ENCODE peak calls at places on chromosome 15, in nine cellular contexts. I, R, D, E, Z, X, J, B and T are unnamed samples.

GRCh38 chr15:68057089-68057488 is 3.0 kb downstream of the PIAS1 start:
- DNase-seq in I (no peak), R (no peak), D (no peak), E (no peak), Z (no peak), X (no peak), J (no peak), B (no peak), T (no peak)

GRCh38 chr15:75884041-75884440 is 19.6 kb upstream of the FBXO22 start:
- DNase-seq in I (no peak), R (no peak), D (no peak), E (no peak), Z (no peak), X (no peak), J (no peak), B (peak), T (peak)

GRCh38 chr15:61195116-61196002 is 33.7 kb downstream of the RORA start:
- DNase-seq in I (peak), R (no peak), D (no peak), E (peak), Z (no peak), X (peak), J (no peak), B (peak), T (peak)

GRCh38 chr15:70051948-70052633 is 45.6 kb downstream of the TLE3 start:
- DNase-seq in I (no peak), R (no peak), D (peak), E (no peak), Z (no peak), X (no peak), J (no peak), B (no peak), T (no peak)

GRCh38 chr15:26891448-26891881 is 24.6 kb downstream of the GABRA5 start:
- DNase-seq in I (peak), R (peak), D (no peak), E (peak), Z (no peak), X (peak), J (peak), B (peak), T (peak)

GRCh38 chr15:66287461-66288055 is 5.8 kb upstream of the DIS3L start:
- DNase-seq in I (no peak), R (no peak), D (no peak), E (no peak), Z (no peak), X (peak), J (no peak), B (peak), T (peak)

GRCh38 chr15:69225355-69226027 is 65.1 kb downstream of the GLCE start:
- DNase-seq in I (no peak), R (no peak), D (no peak), E (no peak), Z (no peak), X (peak), J (no peak), B (peak), T (peak)

GRCh38 chr15:45134682-45135604 is 5.1 kb downstream of the DUOX1 start:
- DNase-seq in I (peak), R (no peak), D (no peak), E (no peak), Z (no peak), X (no peak), J (peak), B (no peak), T (no peak)

GRCh38 chr15:74961616-74962015 is 5.0 kb upstream of the RPP25 start:
- DNase-seq in I (no peak), R (no peak), D (no peak), E (no peak), Z (no peak), X (no peak), J (no peak), B (no peak), T (no peak)

GRCh38 chr15:72318408-72318942 is 1.5 kb downstream of the CELF6 start:
- DNase-seq in I (no peak), R (no peak), D (no peak), E (no peak), Z (no peak), X (no peak), J (no peak), B (no peak), T (no peak)

GRCh38 chr15:64749999-64750657 is 25.3 kb downstream of the RBPMS2 start:
- DNase-seq in I (peak), R (peak), D (no peak), E (no peak), Z (no peak), X (no peak), J (no peak), B (peak), T (no peak)

GRCh38 chr15:63610209-63610841 is 13.1 kb downstream of the FBXL22 start:
- DNase-seq in I (peak), R (peak), D (no peak), E (peak), Z (peak), X (peak), J (peak), B (peak), T (peak)

GRCh38 chr15:40313531-40314398 is 6.0 kb upstream of the PLCB2 start:
- DNase-seq in I (peak), R (no peak), D (no peak), E (no peak), Z (no peak), X (peak), J (peak), B (no peak), T (no peak)

GRCh38 chr15:50880651-50881114 is 27.8 kb upstream of the AP4E1 start:
- DNase-seq in I (peak), R (no peak), D (no peak), E (no peak), Z (no peak), X (peak), J (no peak), B (peak), T (peak)

GRCh38 chr15:77369168-77369567 is 50.7 kb downstream of the PEAK1 start:
- DNase-seq in I (no peak), R (no peak), D (no peak), E (no peak), Z (no peak), X (no peak), J (no peak), B (peak), T (peak)

GRCh38 chr15:35450492-35450891 is 95.5 kb downstream of the DPH6 start:
- DNase-seq in I (no peak), R (no peak), D (no peak), E (no peak), Z (no peak), X (no peak), J (no peak), B (peak), T (peak)

GRCh38 chr15:35696767-35697231 is 150.8 kb upstream of the DPH6 start:
- DNase-seq in I (no peak), R (no peak), D (no peak), E (no peak), Z (no peak), X (no peak), J (no peak), B (peak), T (peak)

GRCh38 chr15:26082833-26083174 is 219.7 kb upstream of the ATP10A start:
- DNase-seq in I (no peak), R (no peak), D (no peak), E (no peak), Z (no peak), X (no peak), J (no peak), B (no peak), T (peak)

GRCh38 chr15:61827131-61827530 is 233.1 kb downstream of the VPS13C start:
- DNase-seq in I (no peak), R (no peak), D (no peak), E (no peak), Z (no peak), X (no peak), J (no peak), B (no peak), T (no peak)

GRCh38 chr15:40061212-40061901 is 22.4 kb upstream of the SRP14 start:
- DNase-seq in I (peak), R (no peak), D (no peak), E (no peak), Z (no peak), X (no peak), J (no peak), B (no peak), T (no peak)

GRCh38 chr15:69991493-69991892 is 106.2 kb downstream of the TLE3 start:
- DNase-seq in I (no peak), R (no peak), D (no peak), E (no peak), Z (no peak), X (no peak), J (no peak), B (no peak), T (no peak)

GRCh38 chr15:63109498-63110290 is 12.0 kb upstream of the LACTB start:
- DNase-seq in I (no peak), R (no peak), D (no peak), E (no peak), Z (no peak), X (no peak), J (no peak), B (peak), T (no peak)

GRCh38 chr15:63288778-63289378 is 11.5 kb downstream of the APH1B start:
- DNase-seq in I (no peak), R (no peak), D (no peak), E (no peak), Z (no peak), X (peak), J (no peak), B (peak), T (peak)

DNA sequence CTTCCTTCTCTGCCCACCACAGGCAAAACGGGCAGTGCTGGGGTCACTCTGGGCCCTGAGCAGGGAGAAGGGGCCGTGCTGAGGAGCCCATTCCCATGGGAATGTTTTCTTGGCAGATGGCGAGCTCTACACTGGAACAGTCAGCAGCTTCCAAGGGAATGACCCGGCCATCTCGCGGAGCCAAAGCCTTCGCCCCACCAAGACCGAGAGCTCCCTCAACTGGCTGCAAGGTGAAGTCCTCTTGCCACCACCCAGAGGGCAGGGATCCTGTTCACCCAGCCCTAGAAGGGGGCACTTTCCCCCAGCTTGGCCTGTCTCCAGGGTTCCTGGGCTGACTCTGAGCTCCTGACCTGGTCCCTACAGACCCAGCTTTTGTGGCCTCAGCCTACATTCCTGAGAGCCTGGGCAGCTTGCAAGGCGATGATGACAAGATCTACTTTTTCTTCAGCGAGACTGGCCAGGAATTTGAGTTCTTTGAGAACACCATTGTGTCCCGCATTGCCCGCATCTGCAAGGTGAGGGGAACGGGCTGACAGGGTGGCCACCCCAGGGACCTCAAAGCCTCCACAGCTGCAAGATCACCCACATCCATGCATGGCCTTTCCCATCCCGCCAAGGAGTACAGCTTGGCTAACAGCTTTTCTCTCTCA is 12.4 kb downstream of the CIB1 start:
- DNase-seq in I (peak), R (peak), D (no peak), E (peak), Z (peak), X (peak), J (peak), B (peak), T (peak)
- TF ChIP-seq CTCF in I (peak), R (peak), D (no peak), E (peak), Z (peak), X (peak), J (peak), B (peak), T (peak)

GRCh38 chr15:83709813-83710212 is 55.9 kb downstream of the ADAMTSL3 start:
- DNase-seq in I (no peak), R (no peak), D (no peak), E (no peak), Z (no peak), X (no peak), J (no peak), B (no peak), T (no peak)
- TF ChIP-seq CTCF in I (no peak), R (no peak), D (no peak), E (no peak), Z (no peak), X (no peak), J (no peak), B (no peak), T (no peak)

GRCh38 chr15:31486506-31486905 is 159.9 kb downstream of the KLF13 start:
- DNase-seq in I (no peak), R (no peak), D (no peak), E (no peak), Z (no peak), X (no peak), J (no peak), B (no peak), T (no peak)

GRCh38 chr15:31489281-31489680 is 162.6 kb downstream of the KLF13 start:
- DNase-seq in I (no peak), R (no peak), D (no peak), E (no peak), Z (no peak), X (no peak), J (no peak), B (no peak), T (no peak)

GRCh38 chr15:31488437-31489204 is 162.0 kb downstream of the KLF13 start:
- DNase-seq in I (peak), R (peak), D (no peak), E (peak), Z (no peak), X (peak), J (peak), B (peak), T (peak)

GRCh38 chr15:31486906-31487695 is 160.5 kb downstream of the KLF13 start:
- DNase-seq in I (no peak), R (no peak), D (no peak), E (no peak), Z (no peak), X (no peak), J (peak), B (no peak), T (no peak)

GRCh38 chr15:31487811-31488436 is 161.3 kb downstream of the KLF13 start:
- DNase-seq in I (peak), R (no peak), D (no peak), E (no peak), Z (no peak), X (peak), J (peak), B (peak), T (no peak)
- TF ChIP-seq CTCF in I (no peak), R (no peak), D (no peak), E (no peak), Z (no peak), X (no peak), J (no peak), B (peak), T (no peak)

DNA sequence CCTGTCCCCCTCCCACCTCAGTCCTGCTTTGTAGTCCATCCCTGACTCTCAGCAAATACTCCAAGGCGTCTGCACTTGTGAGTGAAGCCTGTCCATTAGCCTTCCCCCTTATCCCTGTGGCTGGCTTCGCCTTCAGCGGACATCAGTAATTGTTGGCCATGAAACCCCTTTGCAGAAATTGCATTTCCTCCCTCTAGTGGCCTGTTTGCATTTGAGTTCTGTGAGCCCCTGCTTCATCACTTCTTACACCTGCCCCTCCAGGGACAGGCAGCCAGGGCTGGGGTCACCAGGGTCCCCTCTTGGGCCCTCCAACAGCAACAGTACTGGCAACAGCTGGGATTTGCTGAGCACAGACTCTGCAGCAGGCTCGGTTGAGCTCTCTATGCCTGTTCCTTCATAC is 9.0 kb upstream of the LRRK1 start:
- DNase-seq in I (no peak), R (no peak), D (no peak), E (no peak), Z (no peak), X (no peak), J (no peak), B (no peak), T (no peak)
- TF ChIP-seq CTCF in I (no peak), R (no peak), D (peak), E (peak), Z (no peak), X (peak), J (no peak), B (no peak), T (peak)

DNA sequence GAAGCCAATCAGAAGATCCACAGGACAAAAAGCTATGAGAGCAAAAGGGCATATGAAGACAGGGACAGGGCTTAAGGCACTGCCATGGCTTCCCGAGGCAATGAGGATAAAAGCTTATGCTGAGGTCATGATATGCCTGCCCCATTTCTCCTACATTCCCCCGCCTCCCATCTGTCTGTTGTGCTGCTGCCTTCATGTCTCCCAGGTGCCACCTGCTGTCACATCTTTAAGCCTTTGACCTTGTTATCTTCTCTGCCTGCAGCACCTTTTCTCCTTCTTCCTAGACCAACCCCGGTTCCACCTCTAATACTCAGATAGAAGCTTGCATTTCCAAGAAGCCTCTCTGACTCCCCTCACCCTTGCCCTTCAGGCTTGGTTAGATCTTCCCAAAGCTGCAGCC is 213.8 kb downstream of the ARRDC4 start:
- DNase-seq in I (no peak), R (no peak), D (no peak), E (no peak), Z (no peak), X (peak), J (no peak), B (no peak), T (no peak)
- TF ChIP-seq CTCF in I (no peak), R (no peak), D (no peak), E (no peak), Z (no peak), X (no peak), J (no peak), B (no peak), T (no peak)

DNA sequence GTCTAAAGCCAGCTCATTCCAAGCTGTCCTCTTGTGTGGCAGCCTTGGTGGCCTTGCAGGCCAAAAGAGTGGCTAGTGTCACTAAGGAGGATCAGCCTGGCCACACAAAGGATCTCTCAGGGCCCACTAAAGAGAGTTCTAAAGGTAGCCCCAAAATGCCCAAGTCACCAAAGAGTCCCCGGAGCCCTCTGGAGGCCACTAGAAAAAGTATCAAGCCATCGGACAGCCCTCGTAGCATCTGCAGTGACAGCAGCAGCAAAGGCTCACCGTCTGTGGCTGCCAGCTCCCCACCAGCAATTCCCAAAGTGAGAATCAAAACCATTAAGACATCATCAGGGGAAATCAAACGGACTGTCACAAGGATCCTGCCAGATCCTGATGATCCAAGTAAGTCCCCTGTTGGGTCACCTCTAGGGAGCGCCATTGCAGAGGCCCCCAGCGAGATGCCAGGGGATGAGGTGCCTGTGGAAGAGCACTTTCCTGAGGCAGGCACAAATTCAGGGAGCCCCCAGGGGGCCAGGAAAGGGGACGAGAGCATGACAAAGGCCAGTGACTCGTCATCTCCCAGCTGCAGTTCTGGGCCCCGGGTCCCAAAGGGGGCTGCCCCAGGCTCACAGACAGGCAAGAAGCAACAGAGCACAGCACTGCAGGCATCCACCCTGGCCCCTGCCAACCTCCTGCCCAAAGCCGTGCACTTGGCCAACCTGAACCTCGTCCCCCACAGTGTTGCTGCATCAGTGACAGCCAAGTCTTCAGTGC is 33.5 kb upstream of the ALPK3 start:
- DNase-seq in I (peak), R (no peak), D (no peak), E (no peak), Z (no peak), X (no peak), J (no peak), B (no peak), T (no peak)
- TF ChIP-seq CTCF in I (no peak), R (no peak), D (no peak), E (no peak), Z (no peak), X (peak), J (no peak), B (no peak), T (no peak)

GRCh38 chr15:38589502-38589901 is 24.9 kb upstream of the RASGRP1 start:
- DNase-seq in I (peak), R (no peak), D (no peak), E (no peak), Z (no peak), X (peak), J (no peak), B (peak), T (peak)

GRCh38 chr15:38587214-38587613 is 22.6 kb upstream of the RASGRP1 start:
- DNase-seq in I (peak), R (no peak), D (no peak), E (no peak), Z (no peak), X (no peak), J (no peak), B (no peak), T (no peak)

GRCh38 chr15:38593523-38593922 is 28.9 kb upstream of the RASGRP1 start:
- DNase-seq in I (no peak), R (no peak), D (no peak), E (no peak), Z (no peak), X (no peak), J (peak), B (no peak), T (no peak)

DNA sequence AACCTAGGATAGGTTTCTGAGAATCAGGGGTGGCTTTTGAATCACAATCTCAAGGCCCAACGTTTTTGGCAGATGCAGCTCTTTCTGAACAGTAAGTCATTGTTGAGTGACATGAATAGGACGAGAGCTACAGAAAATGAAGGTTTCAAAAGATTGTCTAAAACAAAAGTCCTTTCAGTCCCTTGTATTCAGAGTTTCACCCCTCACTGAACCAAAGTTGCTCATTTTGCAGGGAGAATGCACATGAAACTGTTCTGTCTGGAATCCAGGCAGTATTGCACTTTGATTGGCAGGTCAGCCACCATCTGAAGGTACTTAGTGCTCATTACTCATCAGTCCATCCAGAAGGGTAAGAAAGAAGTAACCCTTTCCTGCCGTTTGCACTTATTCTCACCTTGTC is 24.1 kb upstream of the RASGRP1 start:
- DNase-seq in I (no peak), R (no peak), D (no peak), E (no peak), Z (no peak), X (no peak), J (no peak), B (no peak), T (no peak)
- TF ChIP-seq CTCF in I (no peak), R (no peak), D (no peak), E (no peak), Z (no peak), X (no peak), J (no peak), B (no peak), T (no peak)

GRCh38 chr15:53296603-53297002 is 462.9 kb downstream of the WDR72 start:
- DNase-seq in I (no peak), R (no peak), D (no peak), E (no peak), Z (no peak), X (no peak), J (no peak), B (no peak), T (no peak)
- TF ChIP-seq CTCF in I (no peak), R (no peak), D (no peak), E (no peak), Z (no peak), X (no peak), J (no peak), B (no peak), T (no peak)